ENCODE peak calls at places on chromosomes 6 and 20, in eight cellular contexts. N is osteocyte, V is H9, U is heart left ventricle, O is Calu3, E is fibroblast of mammary gland, B is WTC11, J is fibroblast of lung. F is an unnamed sample.

GRCh38 chr6:84027340-84028183 is 6.0 kb upstream of the MRAP2 start:
- DNase-seq in N (no peak), V (no peak), U (no peak), O (peak), E (peak), B (no peak), J (no peak), F (peak)

GRCh38 chr6:162108041-162108440 is 619.5 kb downstream of the PRKN start:
- DNase-seq in N (no peak), V (no peak), U (no peak), O (no peak), E (no peak), B (no peak), J (no peak), F (no peak)

GRCh38 chr6:83442752-83443151 is 11.9 kb upstream of the ME1 start:
- DNase-seq in N (no peak), V (no peak), U (no peak), O (no peak), E (peak), B (no peak), J (no peak), F (no peak)

GRCh38 chr6:51743999-51744398 is 343.4 kb downstream of the PKHD1 start:
- DNase-seq in N (no peak), V (no peak), U (no peak), O (no peak), E (no peak), B (no peak), J (no peak), F (no peak)

GRCh38 chr6:56757585-56757984 is 114.9 kb upstream of the DST start:
- DNase-seq in N (no peak), V (no peak), U (no peak), O (peak), E (peak), B (no peak), J (peak), F (no peak)

GRCh38 chr6:116251568-116252384 is 2.1 kb downstream of the TSPYL4 start:
- DNase-seq in N (no peak), V (peak), U (no peak), O (no peak), E (peak), B (no peak), J (peak), F (no peak)

GRCh38 chr20:58852559-58853271 is at the start of gene GNAS:
- DNase-seq in N (no peak), V (peak), U (peak), O (peak), E (peak), B (peak), J (peak), F (no peak)

GRCh38 chr6:95660544-95660943 is 83.2 kb downstream of the MANEA start:
- DNase-seq in N (no peak), V (no peak), U (no peak), O (no peak), E (no peak), B (no peak), J (no peak), F (no peak)

GRCh38 chr6:143549630-143550268 is 38.2 kb upstream of the FUCA2 start:
- DNase-seq in N (no peak), V (no peak), U (no peak), O (no peak), E (no peak), B (no peak), J (no peak), F (no peak)

GRCh38 chr20:19205999-19206398 is 6.4 kb upstream of the SLC24A3 start:
- DNase-seq in N (no peak), V (peak), U (peak), O (peak), E (peak), B (peak), J (peak), F (peak)

GRCh38 chr20:63133481-63134091 is 82.3 kb downstream of the YTHDF1 start:
- DNase-seq in N (peak), V (peak), U (no peak), O (no peak), E (no peak), B (peak), J (no peak), F (peak)

GRCh38 chr6:157669747-157670216 is 153.3 kb upstream of the SNX9 start:
- DNase-seq in N (no peak), V (peak), U (peak), O (peak), E (peak), B (peak), J (peak), F (peak)

GRCh38 chr6:33164665-33165373 is 27.4 kb downstream of the COL11A2 start:
- DNase-seq in N (no peak), V (no peak), U (no peak), O (no peak), E (no peak), B (peak), J (no peak), F (no peak)

GRCh38 chr6:46453221-46453620 is 38.0 kb downstream of the RCAN2 start:
- DNase-seq in N (no peak), V (no peak), U (no peak), O (no peak), E (peak), B (no peak), J (peak), F (no peak)

GRCh38 chr6:158285321-158285960 is 26.8 kb upstream of the TULP4 start:
- DNase-seq in N (no peak), V (no peak), U (no peak), O (no peak), E (peak), B (no peak), J (peak), F (no peak)

GRCh38 chr6:106747139-106747538 is 117.8 kb downstream of the QRSL1 start:
- DNase-seq in N (no peak), V (no peak), U (no peak), O (no peak), E (no peak), B (no peak), J (no peak), F (no peak)

GRCh38 chr20:46112430-46113020 is 5.6 kb upstream of the CD40 start:
- DNase-seq in N (no peak), V (no peak), U (no peak), O (no peak), E (no peak), B (no peak), J (no peak), F (no peak)

GRCh38 chr6:124022641-124023040 is 219.0 kb downstream of the NKAIN2 start:
- DNase-seq in N (no peak), V (no peak), U (no peak), O (no peak), E (no peak), B (no peak), J (no peak), F (no peak)

GRCh38 chr6:13355043-13355945 is 27.0 kb upstream of the TBC1D7 start:
- DNase-seq in N (no peak), V (no peak), U (no peak), O (peak), E (peak), B (no peak), J (peak), F (no peak)

GRCh38 chr6:56959938-56960337 is 5.0 kb downstream of the BEND6 start:
- DNase-seq in N (no peak), V (no peak), U (no peak), O (no peak), E (peak), B (no peak), J (peak), F (no peak)

GRCh38 chr20:61704661-61705060 is 361.0 kb downstream of the TAF4 start:
- DNase-seq in N (no peak), V (no peak), U (no peak), O (no peak), E (no peak), B (no peak), J (no peak), F (no peak)

GRCh38 chr20:49620364-49621240 is 52.7 kb upstream of the PTGIS start:
- DNase-seq in N (no peak), V (no peak), U (no peak), O (no peak), E (no peak), B (no peak), J (no peak), F (no peak)

GRCh38 chr6:135481786-135482369 is 15.7 kb downstream of the AHI1 start:
- DNase-seq in N (no peak), V (no peak), U (no peak), O (no peak), E (no peak), B (no peak), J (peak), F (no peak)

GRCh38 chr6:22569281-22570184 is at the start of gene HDGFL1:
- DNase-seq in N (no peak), V (peak), U (no peak), O (no peak), E (no peak), B (peak), J (no peak), F (no peak)

GRCh38 chr6:47922391-47922790 is 140.6 kb downstream of the OPN5 start:
- DNase-seq in N (no peak), V (peak), U (no peak), O (no peak), E (no peak), B (peak), J (peak), F (no peak)

GRCh38 chr20:58070664-58071499 is 157.6 kb downstream of the ANKRD60 start:
- DNase-seq in N (peak), V (no peak), U (no peak), O (no peak), E (no peak), B (no peak), J (no peak), F (no peak)

GRCh38 chr6:72525821-72526550 is 95.9 kb upstream of the KCNQ5 start:
- DNase-seq in N (no peak), V (no peak), U (no peak), O (no peak), E (no peak), B (no peak), J (no peak), F (no peak)

GRCh38 chr6:53189554-53189953 is 40.9 kb upstream of the GCM1 start:
- DNase-seq in N (no peak), V (no peak), U (no peak), O (no peak), E (peak), B (no peak), J (no peak), F (no peak)

GRCh38 chr6:46998436-46999017 is 43.6 kb downstream of the ADGRF1 start:
- DNase-seq in N (no peak), V (no peak), U (no peak), O (no peak), E (no peak), B (no peak), J (no peak), F (no peak)

GRCh38 chr20:33169176-33169794 is 1.3 kb downstream of the BPIFA2 start:
- DNase-seq in N (no peak), V (no peak), U (no peak), O (peak), E (peak), B (peak), J (no peak), F (no peak)

GRCh38 chr20:22511943-22512910 is 72.1 kb downstream of the FOXA2 start:
- DNase-seq in N (peak), V (peak), U (no peak), O (peak), E (no peak), B (peak), J (no peak), F (no peak)

GRCh38 chr6:66057034-66057433 is 350.0 kb upstream of the EYS start:
- DNase-seq in N (no peak), V (no peak), U (no peak), O (no peak), E (no peak), B (no peak), J (no peak), F (no peak)

GRCh38 chr6:43335469-43335868 is 26.8 kb upstream of the CRIP3 start:
- DNase-seq in N (no peak), V (no peak), U (no peak), O (no peak), E (no peak), B (no peak), J (no peak), F (no peak)

DNA sequence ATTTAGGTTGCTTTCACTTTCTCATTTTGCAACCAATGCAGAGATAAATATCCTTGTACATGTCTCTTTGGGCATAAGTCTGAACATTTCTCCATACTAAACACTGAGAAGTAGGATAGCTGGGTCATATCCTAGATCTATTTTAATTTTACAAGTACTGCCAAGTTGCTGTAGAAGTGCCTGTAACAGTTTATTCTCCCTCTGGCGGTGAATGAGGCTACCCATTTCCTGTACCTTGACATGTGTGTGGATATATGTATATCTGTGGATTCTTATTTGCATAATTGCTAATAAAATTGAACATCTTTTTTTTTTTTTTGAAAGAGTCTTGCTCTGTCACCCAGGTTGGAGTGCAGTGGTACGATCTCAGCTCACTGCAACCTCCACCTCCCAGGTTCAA is 48.0 kb upstream of the PNRC1 start:
- DNase-seq in N (no peak), V (no peak), U (no peak), O (no peak), E (peak), B (no peak), J (peak), F (no peak)
- TF ChIP-seq CTCF in N (no peak), V (no peak), U (peak), O (no peak), E (peak), B (no peak), J (no peak), F (no peak)

GRCh38 chr6:107917468-107918375 is 40.3 kb downstream of the SEC63 start:
- DNase-seq in N (no peak), V (no peak), U (no peak), O (no peak), E (no peak), B (no peak), J (no peak), F (no peak)
- TF ChIP-seq CTCF in N (no peak), V (no peak), U (no peak), O (no peak), E (no peak), B (no peak), J (no peak), F (no peak)

DNA sequence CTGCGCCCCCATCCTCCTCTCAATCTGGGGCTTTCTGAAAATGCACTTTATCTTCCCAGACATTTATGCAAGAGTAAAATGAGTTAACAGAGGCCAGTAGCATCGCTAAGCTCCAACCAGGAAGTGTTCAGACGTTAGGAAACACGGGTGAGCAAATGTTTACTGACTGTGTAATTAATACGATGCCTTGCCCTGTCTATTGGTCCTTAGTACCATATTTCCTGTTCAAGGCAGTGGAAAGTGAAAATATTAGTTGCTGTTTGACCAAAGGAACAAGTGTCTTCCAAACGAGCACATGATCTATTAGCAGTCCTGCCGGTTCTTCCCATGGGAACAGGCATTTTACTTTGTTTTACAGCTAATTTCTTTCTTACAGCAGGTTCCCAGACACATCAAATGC is 311.1 kb upstream of the JAG1 start:
- DNase-seq in N (no peak), V (no peak), U (no peak), O (no peak), E (no peak), B (no peak), J (no peak), F (no peak)
- TF ChIP-seq CTCF in N (no peak), V (no peak), U (no peak), O (no peak), E (no peak), B (no peak), J (no peak), F (no peak)

DNA sequence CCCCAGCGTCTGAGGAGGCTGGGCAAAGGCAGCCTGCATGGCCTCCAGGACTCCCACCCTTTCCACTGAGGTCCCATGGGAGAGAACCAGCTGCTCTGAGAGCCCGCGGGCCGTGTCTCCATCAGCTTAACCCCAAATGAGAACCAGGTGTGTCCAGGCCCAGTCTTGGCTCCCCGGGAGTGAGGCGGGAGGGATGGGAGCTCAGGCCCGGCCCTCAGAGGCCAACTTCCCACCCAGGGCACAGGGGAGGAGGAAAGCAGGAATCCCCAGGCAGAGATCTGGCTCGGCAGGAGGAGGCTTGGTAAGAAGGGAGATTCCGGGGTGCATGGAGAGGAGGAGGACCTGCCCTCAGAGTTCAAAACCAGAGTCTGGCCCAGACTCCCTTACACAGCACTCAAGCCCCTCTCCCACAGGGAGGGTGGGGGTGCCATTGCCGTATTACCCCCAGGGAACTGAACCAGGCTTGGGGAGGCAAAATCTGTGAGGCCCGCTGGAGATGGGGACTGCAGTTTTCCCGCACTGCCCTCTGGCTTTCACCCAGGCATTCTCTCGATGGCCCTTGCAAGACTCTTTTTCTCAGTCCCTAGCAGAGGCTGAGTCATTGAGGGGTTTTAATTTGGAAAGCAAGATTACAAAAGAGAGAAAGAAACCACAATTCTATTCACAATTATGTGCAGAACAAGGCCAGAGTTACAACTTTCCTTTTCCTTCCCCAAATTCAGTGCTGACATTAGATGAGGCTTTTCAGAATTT is 17.1 kb downstream of the FOXF2 start:
- DNase-seq in N (no peak), V (no peak), U (no peak), O (no peak), E (peak), B (no peak), J (peak), F (no peak)
- TF ChIP-seq CTCF in N (no peak), V (no peak), U (no peak), O (no peak), E (peak), B (no peak), J (no peak), F (no peak)